ENCODE peak calls at places on chromosomes 13 and 19, in nine cellular contexts. Q, Z, Y, J, G, F, U, C and X are unnamed samples.

GRCh38 chr19:11288349-11288748 is 7.6 kb upstream of the TSPAN16 start:
- DNase-seq in U (no peak), G (peak; percentile 56), Z (no peak), C (peak; percentile 62), J (peak; percentile 49), Q (no peak), Y (no peak), F (peak; percentile 38), X (no peak)

GRCh38 chr19:53157601-53158000 is 1.3 kb downstream of the ZNF347 start:
- DNase-seq in Z (no peak), Y (peak; percentile 12), U (no peak), C (peak; percentile 25), J (peak; percentile 20), G (no peak), Q (peak; percentile 5), F (no peak), X (no peak)

GRCh38 chr19:18562086-18562485 is 4.4 kb downstream of the KXD1 start:
- DNase-seq in G (no peak), J (no peak), U (no peak), Y (no peak), Z (no peak), C (no peak), Q (peak; percentile 47), F (peak; percentile 91), X (no peak)

GRCh38 chr19:33344210-33344609 is 29.3 kb upstream of the CEBPG start:
- DNase-seq in Y (no peak), U (no peak), G (no peak), Q (no peak), Z (no peak), F (no peak), J (no peak), C (no peak), X (no peak)

GRCh38 chr13:32323912-32324311 is 8.6 kb downstream of the BRCA2 start:
- DNase-seq in J (no peak), F (peak; percentile 43), U (no peak), C (peak; percentile 57), G (no peak), Y (peak; percentile 39), Q (peak; percentile 77), Z (no peak), X (no peak)

GRCh38 chr19:56109216-56109615 is 11.9 kb downstream of the ZNF787 start:
- DNase-seq in U (no peak), Y (no peak), Z (peak; percentile 4), J (no peak), C (no peak), F (no peak), G (no peak), Q (no peak), X (no peak)

GRCh38 chr13:27489456-27489855 is 39.1 kb upstream of the MTIF3 start:
- DNase-seq in C (no peak), Y (no peak), U (no peak), J (no peak), F (no peak), Q (no peak), Z (no peak), G (no peak), X (no peak)

GRCh38 chr13:37074703-37075102 is 15.2 kb upstream of the SUPT20H start:
- DNase-seq in J (peak; percentile 39), G (no peak), U (peak; percentile 8), F (peak; percentile 30), C (peak; percentile 48), Z (no peak), Y (peak; percentile 10), Q (peak; percentile 37), X (peak; percentile 53)

GRCh38 chr19:39342647-39343305 is 555 bp downstream of the SAMD4B start:
- DNase-seq in Q (no peak), J (peak; percentile 33), G (no peak), C (no peak), Y (no peak), F (no peak), Z (no peak), U (no peak), X (no peak)

GRCh38 chr13:35164324-35164932 is 222.4 kb downstream of the NBEA start:
- DNase-seq in G (peak; percentile 6), Q (peak; percentile 27), Y (peak; percentile 6), U (peak; percentile 15), J (peak; percentile 16), C (peak; percentile 63), Z (peak; percentile 49), F (peak; percentile 59), X (peak; percentile 56)

GRCh38 chr19:53868892-53869804 is 1.5 kb downstream of the MYADM start:
- DNase-seq in Y (peak; percentile 81), F (peak; percentile 86), J (peak; percentile 91), U (peak; percentile 61), G (peak; percentile 95), Z (peak; percentile 80), C (peak; percentile 90), Q (peak; percentile 78), X (peak; percentile 46)

DNA sequence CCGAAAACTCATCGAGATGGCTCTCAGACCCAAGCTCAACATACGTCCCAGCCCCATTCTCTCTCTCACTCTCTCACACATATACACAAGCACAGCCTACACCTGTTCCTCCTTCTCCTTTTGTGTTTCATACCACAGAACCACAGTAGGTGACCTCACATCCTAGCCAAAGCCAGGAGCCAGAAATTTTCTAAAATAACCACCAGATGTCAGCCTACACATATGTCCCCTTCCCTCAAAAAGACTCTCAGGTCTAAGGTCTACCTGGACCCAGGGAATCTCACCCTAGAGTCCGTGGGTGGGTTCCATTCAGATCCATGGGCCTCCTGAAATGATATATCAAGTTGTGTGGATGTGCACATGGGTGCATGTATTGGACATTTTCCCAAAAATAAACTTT is 104.2 kb upstream of the IPO5 start:
- DNase-seq in U (peak; percentile 34), F (peak; percentile 66), C (peak; percentile 75), J (peak; percentile 15), Q (peak; percentile 18), G (no peak), Y (peak; percentile 49), Z (peak; percentile 46), X (peak; percentile 24)
- TF ChIP-seq CTCF in U (peak; percentile 45), F (peak; percentile 39), C (peak; percentile 70), J (peak; percentile 58), Q (peak; percentile 39), G (peak; percentile 41), Y (peak; percentile 43), Z (peak; percentile 71), X (peak; percentile 56)

GRCh38 chr13:46630419-46631183 is 77.6 kb downstream of the LRCH1 start:
- DNase-seq in G (no peak), U (no peak), Z (no peak), J (peak; percentile 30), Q (no peak), Y (no peak), F (peak; percentile 34), C (no peak), X (no peak)

GRCh38 chr13:46633416-46633815 is 80.4 kb downstream of the LRCH1 start:
- DNase-seq in Q (peak; percentile 90), J (no peak), C (peak; percentile 11), Z (no peak), G (no peak), F (no peak), Y (peak; percentile 21), U (no peak), X (no peak)

GRCh38 chr13:46631184-46631542 is 78.2 kb downstream of the LRCH1 start:
- DNase-seq in G (no peak), Y (no peak), C (no peak), J (no peak), F (no peak), U (no peak), Z (no peak), Q (no peak), X (no peak)

GRCh38 chr13:46629811-46630413 is 76.9 kb downstream of the LRCH1 start:
- DNase-seq in J (peak; percentile 49), G (no peak), C (no peak), Y (no peak), Q (no peak), F (no peak), Z (no peak), U (no peak), X (no peak)

DNA sequence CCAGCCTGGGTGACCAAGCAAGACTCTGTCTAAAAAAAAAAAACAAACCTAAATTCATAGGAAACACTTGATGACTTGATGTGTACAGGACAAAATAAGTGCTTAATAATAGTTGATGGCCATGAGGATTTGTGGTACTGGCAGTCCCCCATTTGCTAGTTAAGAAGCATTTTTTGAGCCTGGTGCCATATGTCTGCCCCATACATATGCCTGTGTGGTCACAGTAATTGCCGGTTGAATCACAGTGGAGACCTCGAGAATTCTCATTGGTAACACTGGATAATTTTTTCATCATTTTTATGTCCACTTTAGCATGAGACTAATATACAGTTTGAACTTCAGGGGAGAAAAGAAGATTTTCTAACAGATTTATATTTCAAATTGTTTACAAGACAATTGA is 79.2 kb downstream of the LRCH1 start:
- DNase-seq in Y (no peak), Q (no peak), G (no peak), C (no peak), U (no peak), Z (no peak), F (no peak), J (no peak), X (no peak)
- H3K79me2 ChIP-seq in Y (peaks cover 93% of the 10 kb centered on the region), Q (peaks cover 72% of the 10 kb centered on the region), G (peaks cover 5% of the 10 kb centered on the region), C (peaks cover 21% of the 10 kb centered on the region), U (peaks cover 53% of the 10 kb centered on the region), Z (peaks cover 9% of the 10 kb centered on the region), F (peaks cover 3% of the 10 kb centered on the region), J (peaks cover 75% of the 10 kb centered on the region), X (peaks cover 74% of the 10 kb centered on the region)

DNA sequence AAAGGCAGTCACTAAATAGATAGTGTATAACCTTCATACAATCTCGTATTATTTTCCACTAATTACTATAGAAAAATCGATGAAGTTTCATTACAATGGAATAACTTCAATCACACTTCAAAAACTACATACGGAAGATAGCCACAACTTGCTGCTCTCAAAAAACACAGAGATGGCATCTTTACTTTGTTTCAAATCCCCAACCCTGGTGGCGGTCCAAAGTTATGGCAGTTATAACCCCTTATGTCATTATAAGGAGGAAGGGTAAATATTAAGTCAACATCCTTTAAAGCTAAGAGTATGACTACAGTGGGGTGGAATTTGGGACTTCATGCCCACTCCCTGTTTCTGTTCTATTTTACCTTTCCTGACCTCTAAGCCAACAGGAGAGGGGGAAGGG is 146.5 kb downstream of the LACC1 start:
- DNase-seq in F (no peak), J (no peak), Q (no peak), G (no peak), C (no peak), Y (no peak), U (no peak), Z (no peak), X (no peak)
- TF ChIP-seq CTCF in F (peak; percentile 2), J (peak; percentile 12), Q (no peak), G (no peak), C (no peak), Y (no peak), U (peak; percentile 28), Z (no peak), X (no peak)

GRCh38 chr13:49756263-49756662 is 36.2 kb downstream of the KPNA3 start:
- DNase-seq in Y (no peak), F (no peak), J (no peak), Z (no peak), U (no peak), Q (no peak), C (no peak), G (no peak), X (no peak)

GRCh38 chr13:49759503-49759902 is 33.0 kb downstream of the KPNA3 start:
- DNase-seq in Q (no peak), J (no peak), U (no peak), G (no peak), Y (no peak), C (no peak), F (no peak), Z (no peak), X (peak; percentile 53)

DNA sequence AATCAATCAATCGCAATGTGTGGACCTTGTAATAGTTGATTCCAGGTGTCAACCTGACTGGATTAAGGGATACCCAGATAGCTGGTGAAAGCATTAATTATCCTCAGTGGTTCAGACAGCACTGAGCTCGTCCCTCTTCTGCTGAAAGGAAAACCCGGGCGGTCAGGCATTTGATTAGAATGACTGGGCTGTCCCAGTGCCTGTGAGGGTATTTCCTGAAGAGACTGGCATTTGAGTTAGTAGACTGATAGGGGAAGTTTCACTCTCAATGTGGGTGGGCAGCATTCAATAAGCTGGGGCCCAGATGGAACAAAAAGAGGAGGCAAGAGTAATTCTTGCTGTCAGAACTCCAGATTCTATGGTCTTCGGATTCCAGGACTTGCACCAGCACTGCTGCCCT is 31.9 kb downstream of the KPNA3 start:
- DNase-seq in Q (no peak), Y (no peak), U (no peak), C (no peak), G (no peak), F (no peak), J (no peak), Z (no peak), X (no peak)
- H3K79me2 ChIP-seq in Q (peaks cover 82% of the 10 kb centered on the region), Y (peaks cover 73% of the 10 kb centered on the region), U (peaks cover 83% of the 10 kb centered on the region), C (peaks cover 40% of the 10 kb centered on the region), G (peaks cover 56% of the 10 kb centered on the region), F (peaks cover 68% of the 10 kb centered on the region), J (peaks cover 76% of the 10 kb centered on the region), Z (peaks cover 62% of the 10 kb centered on the region), X (peaks cover 77% of the 10 kb centered on the region)